ENCODE peak calls at places on chromosomes 4 and X, in ten cellular contexts. Z, Q, W, V, T, J, N, O, Y and G are unnamed samples.

GRCh38 chr4:165343353-165344191 is 16.1 kb downstream of the MSMO1 start:
- DNase-seq in W (no peak), T (no peak), Z (no peak), J (no peak), O (no peak), Q (peak; percentile 24), V (no peak), Y (no peak), N (no peak), G (no peak)

GRCh38 chr4:31620476-31620875 is 900.3 kb downstream of the PCDH7 start:
- DNase-seq in T (no peak), J (no peak), N (no peak), Z (no peak), Y (no peak), W (no peak), O (peak; percentile 66), Q (no peak), V (no peak), G (no peak)

GRCh38 chrX:119605398-119605738 is 856 bp downstream of the NKRF start:
- DNase-seq in T (peak; percentile 39), W (no peak), O (no peak), Z (no peak), V (no peak), J (peak; percentile 16), N (peak; percentile 16), Q (no peak), Y (peak; percentile 51), G (peak; percentile 10)

GRCh38 chr4:138702471-138702870 is 313.1 kb upstream of the NOCT start:
- DNase-seq in W (no peak), O (no peak), N (no peak), V (no peak), Y (no peak), T (no peak), J (no peak), Q (no peak), Z (no peak), G (no peak)

GRCh38 chrX:19789376-19789775 is 98.0 kb downstream of the SH3KBP1 start:
- DNase-seq in W (no peak), O (no peak), Y (no peak), V (no peak), Q (no peak), T (no peak), J (no peak), Z (no peak), N (no peak), G (no peak)

GRCh38 chrX:113929004-113929403 is 654.9 kb upstream of the HTR2C start:
- DNase-seq in Z (no peak), V (no peak), Q (peak; percentile 91), N (no peak), T (no peak), J (no peak), W (peak; percentile 1), Y (peak; percentile 52), O (peak; percentile 0), G (peak; percentile 61)

GRCh38 chr4:13349096-13349495 is 135.0 kb downstream of the RAB28 start:
- DNase-seq in J (no peak), V (no peak), Y (no peak), Z (no peak), W (no peak), T (no peak), Q (no peak), N (no peak), O (no peak), G (no peak)

GRCh38 chrX:13013353-13014110 is 30.9 kb downstream of the FAM9C start:
- DNase-seq in N (no peak), O (peak; percentile 31), Z (no peak), Y (no peak), Q (no peak), T (peak; percentile 56), W (peak; percentile 65), V (no peak), J (peak; percentile 37), G (no peak)

GRCh38 chrX:150990910-150991309 is 7.8 kb downstream of the HMGB3 start:
- DNase-seq in J (no peak), V (no peak), T (no peak), Y (no peak), W (no peak), Z (no peak), O (no peak), Q (no peak), N (no peak), G (no peak)

GRCh38 chr4:189656551-189657165 is 284.0 kb upstream of the FRG1 start:
- DNase-seq in Y (no peak), Z (no peak), J (no peak), N (peak; percentile 49), Q (no peak), T (no peak), V (no peak), O (no peak), W (no peak), G (peak; percentile 64)

GRCh38 chr4:82643994-82644730 is 82.4 kb upstream of the TMEM150C start:
- DNase-seq in J (no peak), Z (no peak), O (no peak), W (no peak), Y (no peak), N (no peak), V (no peak), T (no peak), Q (no peak), G (no peak)

GRCh38 chr4:59062970-59063369 is 1952.8 kb upstream of the IGFBP7 start:
- DNase-seq in O (no peak), J (no peak), V (no peak), T (no peak), Y (no peak), W (no peak), Z (no peak), Q (no peak), N (no peak), G (no peak)

GRCh38 chrX:107978707-107979307 is 3.4 kb downstream of the TEX13B start:
- DNase-seq in T (no peak), Y (peak; percentile 11), Z (no peak), W (no peak), N (no peak), V (peak; percentile 1), J (no peak), O (peak; percentile 48), Q (peak; percentile 62), G (no peak)

GRCh38 chrX:139692908-139693307 is 15.1 kb downstream of the MCF2 start:
- DNase-seq in Z (no peak), Y (no peak), O (no peak), V (no peak), W (no peak), Q (no peak), N (no peak), J (no peak), T (no peak), G (no peak)

GRCh38 chr4:151031831-151032605 is 16.9 kb upstream of the LRBA start:
- DNase-seq in Z (no peak), Y (peak; percentile 13), V (no peak), T (no peak), J (no peak), O (peak; percentile 13), N (no peak), W (peak; percentile 43), Q (no peak), G (no peak)

GRCh38 chr4:54838301-54838700 is 180.5 kb downstream of the KIT start:
- DNase-seq in V (no peak), N (no peak), Q (no peak), J (no peak), O (no peak), T (no peak), Y (no peak), Z (no peak), W (no peak), G (no peak)

GRCh38 chrX:84219551-84219950 is 31.6 kb upstream of the RPS6KA6 start:
- DNase-seq in W (no peak), O (no peak), N (no peak), J (no peak), T (no peak), Y (no peak), V (no peak), Z (no peak), Q (no peak), G (no peak)

GRCh38 chr4:115323106-115323684 is 209.8 kb upstream of the NDST4 start:
- DNase-seq in V (no peak), T (no peak), Z (no peak), O (peak; percentile 1), W (no peak), J (no peak), Q (no peak), Y (no peak), N (no peak), G (no peak)

GRCh38 chr4:108787724-108788123 is 24.9 kb upstream of the ETNPPL start:
- DNase-seq in Y (no peak), Z (no peak), T (no peak), O (no peak), W (no peak), V (no peak), Q (no peak), N (no peak), J (no peak), G (no peak)

GRCh38 chr4:153494562-153494961 is 28.4 kb downstream of the TMEM131L start:
- DNase-seq in T (no peak), W (no peak), Z (no peak), N (no peak), J (no peak), Y (no peak), V (no peak), O (no peak), Q (no peak), G (no peak)
- H3K4me3 ChIP-seq in T (no peak overlapping the region), W (peak overlapping the region; percentile 45), Z (no peak overlapping the region), N (no peak overlapping the region), J (no peak overlapping the region), Y (no peak overlapping the region), V (no peak overlapping the region), O (no peak overlapping the region), Q (no peak overlapping the region), G (no peak overlapping the region)

GRCh38 chrX:72057331-72057730 is 74.4 kb downstream of the RTL5 start:
- DNase-seq in V (no peak), T (no peak), O (no peak), Z (no peak), Q (no peak), W (no peak), Y (no peak), J (no peak), N (peak; percentile 12), G (no peak)
- H3K27me3 ChIP-seq in V (no peaks in the 10 kb centered on the region), T (no peaks in the 10 kb centered on the region), O (peaks cover 3% of the 10 kb centered on the region), Z (peaks cover 5% of the 10 kb centered on the region), Q (no peaks in the 10 kb centered on the region), W (no peaks in the 10 kb centered on the region), Y (no peaks in the 10 kb centered on the region), J (no peaks in the 10 kb centered on the region), N (peaks cover 20% of the 10 kb centered on the region), G (no peaks in the 10 kb centered on the region)

DNA sequence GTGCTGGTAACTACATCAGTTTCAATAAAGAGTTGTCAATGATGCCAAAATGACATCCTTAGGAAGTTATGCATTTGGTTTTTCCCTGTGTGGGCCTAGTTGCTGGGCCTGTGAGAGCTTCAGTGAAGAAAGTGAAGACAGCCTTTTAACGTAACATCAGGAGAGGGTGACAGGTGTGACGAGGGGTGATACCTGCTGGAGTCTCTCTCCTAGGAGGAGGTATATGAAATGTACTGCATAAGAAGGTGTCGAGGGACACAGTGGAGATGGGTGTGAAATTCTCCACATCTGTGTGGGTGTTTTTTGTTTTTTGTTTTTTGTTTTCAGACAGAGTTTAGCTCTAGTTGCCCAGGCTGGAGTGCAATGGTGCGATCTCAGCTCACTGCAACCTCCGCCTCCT is 49.2 kb downstream of the EVC start:
- DNase-seq in O (no peak), T (no peak), Y (no peak), V (no peak), Z (no peak), N (no peak), W (no peak), J (no peak), Q (no peak), G (no peak)
- TF ChIP-seq CTCF in O (no peak), T (no peak), Y (no peak), V (no peak), Z (no peak), N (no peak), W (no peak), J (no peak), Q (no peak), G (no peak)

GRCh38 chrX:125709074-125709473 is 389.4 kb downstream of the TEX13C start:
- DNase-seq in Y (no peak), T (no peak), O (no peak), N (no peak), Q (no peak), J (no peak), V (no peak), W (no peak), Z (no peak), G (no peak)
- H3K4me3 ChIP-seq in Y (no peak overlapping the region), T (no peak overlapping the region), O (no peak overlapping the region), N (no peak overlapping the region), Q (no peak overlapping the region), J (no peak overlapping the region), V (no peak overlapping the region), W (no peak overlapping the region), Z (no peak overlapping the region), G (no peak overlapping the region)